ENCODE peak calls at places on chromosomes 2 and 18, in nine cellular contexts. V is NCI-H460; T is MCF 10A; S is HepG2; M is head of caudate nucleus; K is activated naive CD8-positive, alpha-beta T cell treated with anti-CD3 and anti-CD28 coated beads for 36 hours; F is CD8-positive, alpha-beta memory T cell; Q is tibial artery; N is mucosa of gallbladder. D is an unnamed sample.

GRCh38 chr2:208098267-208098666 is 26.1 kb downstream of the CRYGD start:
- DNase-seq in F (no peak), V (no peak), K (no peak), T (no peak), S (no peak), Q (no peak), N (no peak), M (no peak), D (no peak)

GRCh38 chr2:157820202-157820601 is 55.9 kb downstream of the ACVR1 start:
- DNase-seq in F (no peak), T (no peak), S (no peak), Q (no peak), M (no peak), N (no peak), V (no peak), K (no peak), D (no peak)

GRCh38 chr2:175403599-175404221 is 222.2 kb upstream of the ATP5MC3 start:
- DNase-seq in F (no peak), V (no peak), N (no peak), M (no peak), K (no peak), Q (no peak), S (no peak), T (no peak), D (no peak)

GRCh38 chr2:19652811-19653210 is 249.0 kb downstream of the TTC32 start:
- DNase-seq in N (no peak), T (no peak), Q (no peak), F (no peak), S (no peak), V (no peak), M (no peak), K (no peak), D (no peak)

GRCh38 chr2:105734762-105735538 is 9.8 kb upstream of the NCK2 start:
- DNase-seq in T (peak; percentile 46), S (no peak), Q (no peak), K (no peak), F (no peak), N (no peak), M (no peak), V (no peak), D (no peak)

GRCh38 chr2:47189635-47190034 is 34.5 kb upstream of the STPG4 start:
- DNase-seq in V (no peak), F (no peak), N (no peak), M (no peak), T (peak; percentile 68), Q (no peak), K (no peak), S (no peak), D (no peak)

GRCh38 chr2:158407031-158407430 is 49.5 kb downstream of the CCDC148 start:
- DNase-seq in S (no peak), Q (no peak), F (no peak), V (no peak), N (no peak), T (no peak), K (no peak), M (no peak), D (no peak)

GRCh38 chr18:13813271-13813849 is 10.6 kb upstream of the MC5R start:
- DNase-seq in Q (peak; percentile 77), K (peak; percentile 34), N (peak; percentile 77), S (peak; percentile 54), F (peak; percentile 27), V (peak; percentile 57), T (peak; percentile 74), M (peak; percentile 75), D (peak; percentile 23)

GRCh38 chr2:192016265-192016664 is 169.4 kb upstream of the CAVIN2 start:
- DNase-seq in M (no peak), K (no peak), S (no peak), Q (no peak), F (no peak), T (no peak), N (no peak), V (no peak), D (no peak)

GRCh38 chr2:201406077-201406662 is 45.1 kb downstream of the TRAK2 start:
- DNase-seq in M (no peak), K (no peak), S (peak; percentile 57), T (peak; percentile 87), V (peak; percentile 79), N (peak; percentile 50), F (no peak), Q (no peak), D (no peak)

GRCh38 chr2:26768759-26769500 is 4.8 kb downstream of the SLC35F6 start:
- DNase-seq in M (peak; percentile 44), K (no peak), S (no peak), N (peak; percentile 84), V (no peak), T (peak; percentile 91), F (no peak), Q (peak; percentile 95), D (no peak)

GRCh38 chr2:10075571-10076209 is 4.5 kb downstream of the CYS1 start:
- DNase-seq in F (no peak), S (no peak), T (no peak), V (no peak), N (no peak), Q (no peak), M (no peak), K (no peak), D (no peak)

GRCh38 chr18:48161911-48162698 is 231.6 kb upstream of the SMAD2 start:
- DNase-seq in M (no peak), Q (no peak), S (no peak), V (no peak), T (peak; percentile 34), K (no peak), F (no peak), N (no peak), D (no peak)

GRCh38 chr2:5121677-5122076 is 570.5 kb upstream of the SOX11 start:
- DNase-seq in S (no peak), F (no peak), K (no peak), Q (no peak), M (no peak), N (no peak), V (peak; percentile 17), T (no peak), D (no peak)

GRCh38 chr2:201643216-201643651 is at the start of gene TMEM237:
- DNase-seq in V (no peak), N (peak; percentile 29), M (peak; percentile 19), Q (peak; percentile 45), F (peak; percentile 41), T (peak; percentile 52), S (peak; percentile 13), K (peak; percentile 61), D (peak; percentile 38)

GRCh38 chr2:66495788-66496640 is 61.1 kb downstream of the MEIS1 start:
- DNase-seq in K (no peak), T (peak; percentile 95), F (no peak), M (no peak), Q (peak; percentile 49), N (peak; percentile 48), S (peak; percentile 46), V (no peak), D (no peak)

GRCh38 chr2:235595420-235596010 is 101.7 kb downstream of the AGAP1 start:
- DNase-seq in V (peak; percentile 61), S (peak; percentile 68), K (peak; percentile 28), M (peak; percentile 76), Q (peak; percentile 83), F (peak; percentile 27), T (peak; percentile 76), N (peak; percentile 68), D (no peak)

GRCh38 chr2:169039702-169040101 is 8.6 kb upstream of the ABCB11 start:
- DNase-seq in N (no peak), M (no peak), V (no peak), Q (no peak), T (no peak), S (no peak), K (no peak), F (no peak), D (no peak)

GRCh38 chr2:219207884-219208740 is 1.5 kb downstream of the ZFAND2B start:
- DNase-seq in Q (no peak), T (peak; percentile 21), S (peak; percentile 90), M (no peak), F (no peak), K (no peak), V (no peak), N (no peak), D (no peak)

GRCh38 chr18:29218101-29218500 is 1041.2 kb upstream of the CDH2 start:
- DNase-seq in S (no peak), V (no peak), Q (no peak), F (no peak), T (no peak), N (no peak), M (no peak), K (no peak), D (no peak)

GRCh38 chr2:102061286-102061699 is 69.5 kb downstream of the IL1R2 start:
- DNase-seq in V (no peak), T (no peak), F (no peak), Q (no peak), K (no peak), N (no peak), M (no peak), S (no peak), D (no peak)

GRCh38 chr2:12617366-12617765 is 99.4 kb upstream of the TRIB2 start:
- DNase-seq in Q (no peak), T (no peak), K (no peak), F (no peak), M (no peak), S (no peak), N (no peak), V (no peak), D (no peak)

D was measured in T-helper 2 cell treated with Interferon-gamma antibody and Interleukin-4, amounts not matched to agents 5 μg/mL and 100 μg/mL, for 36 hours.